ENCODE peak calls at places on chromosomes 5 and 9, in five cellular contexts. R is HFFc6, T is germinal center, V is renal cortical epithelial cell, M is HEK293T. K is an unnamed sample.

GRCh38 chr9:116555102-116555501 is 132.0 kb upstream of the TRIM32 start:
- DNase-seq in R (no peak), T (no peak), V (no peak), M (no peak), K (no peak)

GRCh38 chr5:116626272-116626723 is 51.7 kb upstream of the SEMA6A start:
- DNase-seq in R (no peak), T (no peak), V (peak; percentile 81), M (peak; percentile 31), K (no peak)

GRCh38 chr9:111815200-111816070 is 20.7 kb upstream of the SHOC1 start:
- DNase-seq in R (no peak), T (no peak), V (no peak), M (no peak), K (no peak)

GRCh38 chr9:95305770-95306492 is 11.6 kb downstream of the FANCC start:
- DNase-seq in R (no peak), T (no peak), V (peak; percentile 28), M (no peak), K (no peak)

GRCh38 chr5:132063090-132063911 is 2.8 kb downstream of the IL3 start:
- DNase-seq in R (peak; percentile 49), T (peak; percentile 78), V (peak; percentile 26), M (peak; percentile 82), K (no peak)

GRCh38 chr9:79764377-79764776 is 192.6 kb downstream of the TLE4 start:
- DNase-seq in R (peak; percentile 99), T (no peak), V (peak; percentile 85), M (peak; percentile 52), K (no peak)

GRCh38 chr5:108079754-108080153 is 302.1 kb downstream of the FBXL17 start:
- DNase-seq in R (no peak), T (no peak), V (peak; percentile 7), M (no peak), K (no peak)

GRCh38 chr5:68242743-68243142 is 27.2 kb downstream of the PIK3R1 start:
- DNase-seq in R (peak; percentile 34), T (no peak), V (peak; percentile 89), M (no peak), K (no peak)

GRCh38 chr5:171484460-171484899 is 65.0 kb downstream of the FGF18 start:
- DNase-seq in R (no peak), T (peak; percentile 66), V (no peak), M (peak; percentile 73), K (no peak)

GRCh38 chr5:155727512-155728145 is 599.3 kb upstream of the SGCD start:
- DNase-seq in R (no peak), T (no peak), V (no peak), M (no peak), K (no peak)

GRCh38 chr9:135605238-135605781 is 34.0 kb downstream of the GLT6D1 start:
- DNase-seq in R (no peak), T (no peak), V (peak; percentile 1), M (no peak), K (no peak)

GRCh38 chr5:173582198-173583092 is 34.0 kb downstream of the BOD1 start:
- DNase-seq in R (no peak), T (no peak), V (no peak), M (no peak), K (no peak)

GRCh38 chr9:128141604-128142003 is 7.6 kb upstream of the LCN2 start:
- DNase-seq in R (no peak), T (no peak), V (no peak), M (no peak), K (no peak)

GRCh38 chr5:122377023-122377422 is 65.0 kb downstream of the SNCAIP start:
- DNase-seq in R (no peak), T (no peak), V (no peak), M (no peak), K (no peak)

GRCh38 chr9:35464056-35465025 is 25.6 kb upstream of the RUSC2 start:
- DNase-seq in R (no peak), T (no peak), V (no peak), M (no peak), K (no peak)

GRCh38 chr5:180590543-180591248 is 603 bp downstream of the SCGB3A1 start:
- DNase-seq in R (no peak), T (no peak), V (no peak), M (no peak), K (no peak)

GRCh38 chr5:103111458-103111857 is 8.5 kb downstream of the GIN1 start:
- DNase-seq in R (no peak), T (no peak), V (no peak), M (no peak), K (no peak)

GRCh38 chr5:16736158-16736994 is 119.6 kb upstream of the RETREG1 start:
- DNase-seq in R (peak; percentile 4), T (no peak), V (peak; percentile 79), M (no peak), K (no peak)

GRCh38 chr5:144504929-144505578 is 334.4 kb downstream of the KCTD16 start:
- DNase-seq in R (no peak), T (no peak), V (peak; percentile 57), M (no peak), K (no peak)

GRCh38 chr5:124544366-124545055 is 201.9 kb downstream of the ZNF608 start:
- DNase-seq in R (no peak), T (no peak), V (peak; percentile 85), M (no peak), K (no peak)

GRCh38 chr5:72063219-72063819 is 44.0 kb upstream of the MAP1B start:
- DNase-seq in R (no peak), T (no peak), V (peak; percentile 6), M (peak; percentile 54), K (no peak)

GRCh38 chr5:43602456-43602817 is 543 bp upstream of the NNT start:
- DNase-seq in R (peak; percentile 43), T (peak; percentile 25), V (peak; percentile 35), M (peak; percentile 50), K (no peak)

GRCh38 chr9:137478613-137479314 is 19.6 kb upstream of the NSMF start:
- DNase-seq in R (peak; percentile 19), T (no peak), V (no peak), M (no peak), K (no peak)

GRCh38 chr5:91408710-91409109 is 25.6 kb upstream of the ARRDC3 start:
- DNase-seq in R (no peak), T (no peak), V (no peak), M (no peak), K (no peak)

GRCh38 chr5:109703827-109704226 is 14.1 kb downstream of the MAN2A1 start:
- DNase-seq in R (no peak), T (no peak), V (no peak), M (no peak), K (no peak)

GRCh38 chr5:95641803-95642220 is 4.8 kb upstream of the RFESD start:
- DNase-seq in R (peak; percentile 52), T (no peak), V (peak; percentile 18), M (no peak), K (no peak)

GRCh38 chr9:127950513-127951210 is 13.0 kb upstream of the DPM2 start:
- DNase-seq in R (no peak), T (no peak), V (no peak), M (no peak), K (no peak)

GRCh38 chr5:79702606-79703380 is 13.2 kb downstream of the CMYA5 start:
- DNase-seq in R (peak; percentile 45), T (peak; percentile 21), V (no peak), M (peak; percentile 27), K (no peak)

GRCh38 chr5:176364765-176365662 is at the start of gene ARL10:
- DNase-seq in R (no peak), T (peak; percentile 54), V (no peak), M (peak; percentile 77), K (no peak)

GRCh38 chr5:27523629-27524028 is 485.2 kb upstream of the CDH9 start:
- DNase-seq in R (no peak), T (no peak), V (no peak), M (no peak), K (no peak)

GRCh38 chr9:9998491-9999287 is 614.1 kb downstream of the PTPRD start:
- DNase-seq in R (no peak), T (no peak), V (peak; percentile 6), M (peak; percentile 20), K (no peak)

GRCh38 chr9:68637020-68637419 is 68.0 kb upstream of the PIP5K1B start:
- DNase-seq in R (no peak), T (no peak), V (peak; percentile 5), M (no peak), K (no peak)

GRCh38 chr5:78639811-78640210 is 8.8 kb downstream of the LHFPL2 start:
- DNase-seq in R (no peak), T (no peak), V (no peak), M (no peak), K (no peak)